ENCODE peak calls at places on chromosomes 13 and 19, in ten cellular contexts. N is pons; B is activated T-cell treated with anti-CD3 and anti-CD28 coated beads for 48 hours; X is ascending aorta; U is T-cell; W is SK-MEL-5; C is foreskin fibroblast; A is A549; M is effector CD4-positive, alpha-beta T cell; K is stimulated activated CD4-positive, alpha-beta T cell treated with anti-CD3 and anti-CD28 coated beads, Interleukin-12 subunit alpha, Interleukin-12 subunit beta, amount 100 ng/mL, for 48 hours. P is an unnamed sample.
A peak's percentile ranks its signal among the peaks of the same experiment; 100 is the strongest.

GRCh38 chr19:11382898-11383705 is 1.0 kb downstream of the EPOR start:
- DNase-seq in U (no peak), A (peak; percentile 79), X (no peak), C (peak; percentile 64), M (no peak), W (peak; percentile 68), K (no peak), N (no peak), B (no peak), P (no peak)

GRCh38 chr13:22061371-22061805 is 390.5 kb downstream of the FGF9 start:
- DNase-seq in B (peak; percentile 41), M (peak; percentile 30), W (no peak), A (no peak), U (peak; percentile 53), C (no peak), X (no peak), K (peak; percentile 34), N (no peak), P (peak; percentile 82)

GRCh38 chr19:4694211-4694987 is 24.3 kb upstream of the MYDGF start:
- DNase-seq in X (no peak), M (no peak), W (peak; percentile 80), N (peak; percentile 61), C (peak; percentile 82), A (peak; percentile 89), K (no peak), B (no peak), U (no peak), P (no peak)

GRCh38 chr19:45667620-45668341 is at the start of gene GIPR:
- DNase-seq in B (peak; percentile 69), N (peak; percentile 49), X (no peak), W (peak; percentile 20), C (peak; percentile 41), M (peak; percentile 45), K (peak; percentile 68), A (peak; percentile 86), U (peak; percentile 42), P (peak; percentile 73)

GRCh38 chr19:41897820-41898219 is 14.8 kb downstream of the ARHGEF1 start:
- DNase-seq in B (no peak), M (no peak), K (no peak), X (no peak), N (no peak), W (no peak), C (no peak), A (no peak), U (no peak), P (no peak)

GRCh38 chr13:80975903-80976302 is 635.0 kb upstream of the SPRY2 start:
- DNase-seq in W (no peak), X (no peak), B (no peak), C (no peak), U (no peak), K (no peak), M (no peak), A (no peak), N (no peak), P (no peak)

GRCh38 chr19:34215006-34215665 is 39.2 kb upstream of the GARRE1 start:
- DNase-seq in B (no peak), K (no peak), C (no peak), W (no peak), A (no peak), U (no peak), X (no peak), N (no peak), M (no peak), P (no peak)

GRCh38 chr19:13960863-13961784 is 8.8 kb downstream of the DCAF15 start:
- DNase-seq in W (no peak), K (no peak), N (no peak), U (no peak), C (no peak), A (no peak), M (no peak), B (no peak), X (no peak), P (no peak)

GRCh38 chr13:43293561-43293960 is 270.2 kb downstream of the DNAJC15 start:
- DNase-seq in U (no peak), C (no peak), B (no peak), M (no peak), K (no peak), W (no peak), X (no peak), N (no peak), A (no peak), P (no peak)